ENCODE peak calls at places on chromosomes 7 and 10, in five cellular contexts. C, O, S, U and W are unnamed samples.

GRCh38 chr10:111207525-111207924 is 130.7 kb downstream of the ADRA2A start:
- DNase-seq in C (no peak), U (peak), S (no peak), O (no peak), W (no peak)

GRCh38 chr10:104327745-104328635 is 10.3 kb downstream of the ITPRIP start:
- DNase-seq in S (no peak), C (no peak), O (peak), U (no peak), W (peak)

GRCh38 chr7:15411019-15411418 is 150.8 kb downstream of the AGMO start:
- DNase-seq in C (no peak), U (no peak), S (no peak), O (no peak), W (no peak)

GRCh38 chr10:75449320-75450061 is 18.1 kb downstream of the LRMDA start:
- DNase-seq in S (no peak), U (no peak), C (no peak), O (no peak), W (no peak)

GRCh38 chr10:125294109-125294508 is 133.7 kb upstream of the CTBP2 start:
- DNase-seq in C (no peak), S (no peak), O (no peak), U (no peak), W (no peak)

GRCh38 chr10:33804534-33804933 is 470.1 kb upstream of the NRP1 start:
- DNase-seq in C (no peak), S (no peak), O (no peak), U (no peak), W (no peak)

GRCh38 chr7:36982749-36983148 is 258.5 kb upstream of the AOAH start:
- DNase-seq in S (no peak), U (no peak), C (no peak), O (no peak), W (no peak)

GRCh38 chr7:4282434-4283223 is 399.5 kb upstream of the FOXK1 start:
- DNase-seq in C (no peak), O (no peak), S (no peak), U (no peak), W (peak)

GRCh38 chr10:96830511-96831199 is 1.4 kb upstream of the LCOR start:
- DNase-seq in S (peak), U (peak), C (peak), O (peak), W (peak)

GRCh38 chr7:3267928-3268690 is 32.9 kb upstream of the SDK1 start:
- DNase-seq in U (no peak), C (no peak), O (no peak), S (no peak), W (peak)

GRCh38 chr7:157588271-157588589 is 251.4 kb downstream of the DNAJB6 start:
- DNase-seq in O (no peak), S (no peak), C (no peak), U (no peak), W (no peak)

GRCh38 chr7:105013283-105013817 is 655 bp upstream of the KMT2E start:
- DNase-seq in S (peak), U (peak), C (peak), O (peak), W (peak)
- TF ChIP-seq POLR2A in S (peak), U (peak), C (peak), O (peak), W (peak)

DNA sequence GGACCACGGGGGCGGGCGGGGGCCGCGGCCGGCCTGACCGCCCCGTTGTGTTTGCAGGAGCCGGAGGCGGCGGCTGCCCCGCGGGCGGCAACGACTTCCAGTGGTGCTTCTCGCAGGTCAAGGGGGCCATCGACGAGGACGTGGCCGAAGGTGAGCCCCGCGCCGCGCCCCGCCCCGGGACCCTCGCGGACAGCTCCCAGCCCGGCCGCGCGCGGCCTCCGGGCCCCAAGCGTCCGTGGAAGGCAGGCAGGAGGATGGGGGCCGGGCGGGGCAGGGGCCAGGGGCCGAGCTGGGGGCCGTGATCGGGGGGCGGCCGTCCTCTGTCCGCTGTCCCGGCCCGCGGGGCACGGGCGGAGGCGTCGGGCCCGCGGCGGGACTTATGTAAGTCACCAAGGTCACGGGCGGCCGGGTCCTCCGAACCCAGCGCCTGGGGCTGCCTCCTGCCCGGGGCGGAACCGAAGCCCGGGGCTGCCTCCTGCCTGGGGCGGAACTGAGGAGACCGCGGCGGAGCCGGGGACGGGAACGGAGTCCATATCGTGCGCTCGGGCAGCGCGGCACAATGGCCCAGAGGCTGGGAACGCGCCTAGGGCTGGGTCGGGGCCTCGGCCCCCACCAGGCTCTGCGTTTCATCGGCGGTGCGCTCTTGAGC is 497 bp downstream of the PPP2R2D start:
- DNase-seq in O (peak), S (no peak), U (peak), C (peak), W (no peak)
- TF ChIP-seq POLR2A in O (no peak), S (no peak), U (peak), C (no peak), W (no peak)

DNA sequence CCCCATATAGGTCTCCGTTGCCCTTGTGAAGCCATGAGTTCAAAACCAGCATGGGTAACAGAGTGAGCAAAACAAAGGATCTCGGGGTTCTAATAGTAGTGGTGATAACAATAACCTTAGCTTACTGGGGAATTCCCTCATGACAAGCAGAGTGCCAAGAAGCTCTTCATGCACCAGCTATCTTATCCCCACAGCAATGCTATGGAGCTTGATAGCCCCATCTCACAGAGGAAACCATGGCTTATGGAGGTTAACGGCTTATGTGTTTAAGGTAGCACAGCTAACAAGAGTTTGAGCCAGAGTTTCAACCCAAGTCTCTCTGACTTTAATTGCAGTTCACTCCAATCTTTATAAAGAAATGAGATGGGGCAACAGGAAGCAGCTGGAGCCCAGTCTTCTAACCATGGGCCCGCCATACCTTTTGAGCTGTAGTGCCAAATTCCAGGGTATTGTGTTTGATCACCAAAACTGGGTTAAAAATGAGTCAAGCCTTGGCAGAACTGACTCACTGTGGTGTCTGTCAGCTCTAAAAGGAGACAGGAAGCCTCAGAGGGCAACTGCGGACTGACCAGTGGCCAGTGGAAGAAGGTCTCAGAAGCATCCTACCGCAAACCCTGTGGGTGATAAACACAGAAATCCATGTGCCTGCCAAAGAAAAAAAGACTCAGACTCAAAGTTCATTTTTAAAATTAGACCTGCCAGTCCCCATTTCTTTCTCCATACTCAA is 16.5 kb upstream of the PLAU start:
- DNase-seq in O (no peak), C (no peak), S (no peak), U (no peak), W (peak)
- TF ChIP-seq POLR2A in O (no peak), C (no peak), S (no peak), U (no peak), W (no peak)

GRCh38 chr10:103192451-103193106 is 493 bp downstream of the NT5C2 start:
- DNase-seq in O (peak), U (peak), S (peak), C (peak), W (peak)
- TF ChIP-seq POLR2A in O (peak), U (peak), S (no peak), C (no peak), W (peak)

GRCh38 chr10:84415539-84416244 is 87.3 kb downstream of the CCSER2 start:
- DNase-seq in U (peak), O (no peak), C (no peak), S (no peak), W (no peak)
- TF ChIP-seq POLR2A in U (no peak), O (no peak), C (no peak), S (no peak), W (no peak)

GRCh38 chr7:100887186-100887954 is 2.1 kb downstream of the UFSP1 start:
- DNase-seq in O (peak), U (peak), C (no peak), S (no peak), W (no peak)
- TF ChIP-seq POLR2A in O (no peak), U (no peak), C (no peak), S (no peak), W (no peak)

GRCh38 chr7:23685770-23686169 is 5.8 kb downstream of the FAM221A start:
- DNase-seq in C (no peak), S (no peak), O (no peak), U (no peak), W (no peak)

GRCh38 chr7:23680417-23681405 is 712 bp downstream of the FAM221A start:
- DNase-seq in C (peak), U (peak), O (peak), S (no peak), W (peak)

GRCh38 chr7:23679898-23680416 is at the start of gene FAM221A:
- DNase-seq in C (peak), U (peak), O (peak), S (no peak), W (peak)
- TF ChIP-seq POLR2A in C (no peak), U (no peak), O (no peak), S (no peak), W (no peak)